ENCODE peak calls at places on chromosomes 6 and 20, in four cellular contexts. K, E, U and X are unnamed samples.

GRCh38 chr6:157637516-157637915 is 185.5 kb upstream of the SNX9 start:
- DNase-seq in E (no peak), K (no peak), U (no peak), X (no peak)

GRCh38 chr6:169046483-169047192 is 207.0 kb downstream of the THBS2 start:
- DNase-seq in U (no peak), E (no peak), K (no peak), X (no peak)

GRCh38 chr20:9966966-9967365 is 67.8 kb upstream of the ANKEF1 start:
- DNase-seq in K (no peak), E (no peak), U (peak; percentile 13), X (no peak)

GRCh38 chr6:44272529-44272928 is 2.3 kb downstream of the TMEM151B start:
- DNase-seq in E (no peak), K (no peak), U (no peak), X (no peak)

GRCh38 chr20:23132293-23132929 is 46.3 kb upstream of the CD93 start:
- DNase-seq in K (no peak), E (no peak), U (no peak), X (peak; percentile 28)

GRCh38 chr20:25247666-25248500 is at the start of gene PYGB:
- DNase-seq in U (peak; percentile 78), K (peak; percentile 82), E (peak; percentile 41), X (peak; percentile 89)

GRCh38 chr6:44096615-44097014 is 30.6 kb downstream of the MRPL14 start:
- DNase-seq in U (peak; percentile 77), E (peak; percentile 27), K (peak; percentile 71), X (peak; percentile 70)

GRCh38 chr20:50819344-50819743 is 24.5 kb downstream of the BCAS4 start:
- DNase-seq in K (no peak), U (no peak), E (no peak), X (no peak)

GRCh38 chr20:309306-309840 is 12.0 kb downstream of the ZCCHC3 start:
- DNase-seq in U (no peak), E (no peak), K (no peak), X (no peak)

GRCh38 chr20:12790856-12791255 is 217.9 kb upstream of the SPTLC3 start:
- DNase-seq in E (no peak), U (no peak), K (no peak), X (no peak)
- TF ChIP-seq CBFB in E (no peak), U (no peak), K (no peak), X (no peak)

DNA sequence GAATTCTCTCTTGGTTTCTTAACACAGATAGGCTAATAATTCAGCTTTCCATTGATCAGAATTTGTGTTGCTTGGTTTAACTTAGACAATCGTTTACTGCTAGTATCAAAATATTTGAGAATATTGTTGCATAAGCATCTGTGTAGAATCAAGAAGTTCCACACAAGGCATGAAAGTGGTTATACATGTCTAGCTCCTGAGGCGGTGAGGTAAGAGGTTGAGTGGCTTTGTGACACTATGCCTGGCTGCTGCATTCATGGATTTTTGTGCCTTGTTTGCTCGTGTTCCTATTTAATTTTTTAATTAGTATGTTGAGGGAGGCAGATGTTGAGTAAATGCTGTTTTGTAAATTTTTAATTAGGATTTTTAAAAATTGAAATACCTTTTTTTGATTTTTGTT is 10.2 kb downstream of the PKIB start:
- DNase-seq in K (no peak), E (no peak), U (no peak), X (no peak)
- TF ChIP-seq CBFB in K (no peak), E (no peak), U (no peak), X (no peak)

DNA sequence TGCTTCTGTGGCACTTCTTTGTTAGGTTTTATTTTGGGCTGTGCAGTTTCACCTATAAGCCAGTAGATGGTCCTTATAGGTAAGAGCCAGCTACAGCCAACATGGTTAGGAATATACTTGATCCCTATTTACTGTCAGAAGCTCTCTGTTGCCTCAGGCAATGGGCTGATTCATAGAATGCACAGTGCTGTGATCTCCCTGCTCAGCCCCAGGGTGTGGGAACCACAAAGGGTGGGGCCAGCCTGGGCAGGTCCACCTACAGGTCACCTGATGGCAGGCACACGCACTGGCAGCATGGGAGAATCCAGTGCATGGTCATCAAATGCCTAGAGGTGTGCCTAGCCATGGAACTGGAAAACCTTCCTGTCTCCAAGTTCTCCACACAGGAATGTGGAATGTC is 191.9 kb downstream of the MOXD1 start:
- DNase-seq in E (no peak), U (no peak), K (no peak), X (no peak)
- TF ChIP-seq CBFB in E (no peak), U (no peak), K (no peak), X (no peak)

GRCh38 chr6:27899543-27899942 is 12.7 kb downstream of the OR2B2 start:
- DNase-seq in E (no peak), K (no peak), U (no peak), X (no peak)
- TF ChIP-seq CBFB in E (no peak), K (no peak), U (no peak), X (no peak)

GRCh38 chr6:12845224-12846004 is 128.8 kb downstream of the PHACTR1 start:
- DNase-seq in U (no peak), E (no peak), K (no peak), X (no peak)
- TF ChIP-seq CBFB in U (no peak), E (no peak), K (no peak), X (no peak)

DNA sequence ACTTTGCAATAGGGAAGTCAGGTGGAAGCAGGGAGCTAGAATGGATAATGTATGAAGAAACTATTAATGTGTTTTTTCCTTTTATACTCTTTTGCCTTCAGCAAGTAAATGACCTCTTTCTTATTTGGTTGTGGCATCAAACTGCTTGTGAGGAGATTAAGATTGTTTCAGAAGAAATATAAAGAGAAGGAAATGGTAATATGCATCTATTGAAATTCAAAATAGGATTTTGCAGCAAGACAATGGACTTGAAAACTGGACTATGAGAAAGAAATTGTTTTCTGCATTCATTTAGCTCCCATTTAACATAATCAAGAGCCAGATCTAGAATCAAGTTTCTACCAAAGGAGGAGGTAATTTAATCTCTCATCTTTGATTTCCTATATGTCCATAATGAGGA is 32.3 kb upstream of the KIFC1 start:
- DNase-seq in E (no peak), K (no peak), U (no peak), X (no peak)
- TF ChIP-seq CBFB in E (no peak), K (no peak), U (no peak), X (no peak)

DNA sequence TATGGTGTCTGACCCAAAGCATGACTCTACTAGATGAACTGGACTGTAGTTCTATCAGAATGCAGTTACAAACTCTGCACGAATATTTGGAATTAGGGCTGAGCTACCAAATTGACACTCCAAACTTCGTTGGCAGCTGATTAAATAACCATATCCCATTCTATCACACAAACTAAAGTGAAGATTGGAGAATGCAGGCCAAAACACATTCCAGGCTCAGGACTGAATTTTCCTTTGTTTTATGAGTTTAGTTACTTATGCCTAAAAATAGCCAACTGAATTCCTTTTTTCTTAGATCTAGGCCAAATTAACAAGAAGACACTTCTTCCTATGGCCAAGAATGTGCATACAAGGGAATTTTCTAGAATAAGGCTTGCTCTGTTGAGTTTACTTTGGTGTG is 9.7 kb upstream of the KIAA0408 start:
- DNase-seq in E (no peak), U (no peak), K (no peak), X (no peak)
- TF ChIP-seq CBFB in E (no peak), U (no peak), K (no peak), X (no peak)

GRCh38 chr20:54680439-54680838 is 205.0 kb downstream of the DOK5 start:
- DNase-seq in U (no peak), E (no peak), K (no peak), X (no peak)

GRCh38 chr20:54681869-54682268 is 206.5 kb downstream of the DOK5 start:
- DNase-seq in U (no peak), E (no peak), K (no peak), X (no peak)

GRCh38 chr20:54680872-54681297 is 205.5 kb downstream of the DOK5 start:
- DNase-seq in U (peak; percentile 65), E (no peak), K (peak; percentile 28), X (peak; percentile 15)
- TF ChIP-seq CBFB in U (no peak), E (no peak), K (no peak), X (no peak)